ENCODE peak calls at places on chromosomes 13 and 19, in five cellular contexts. V, U, T, Q and N are unnamed samples.

GRCh38 chr13:34334984-34335661 is 517.2 kb downstream of the RFC3 start:
- DNase-seq in V (no peak), U (no peak), T (no peak), Q (peak; percentile 57), N (no peak)

GRCh38 chr13:93116809-93117208 is 109.8 kb upstream of the GPC6 start:
- DNase-seq in V (no peak), U (no peak), T (no peak), Q (no peak), N (no peak)

GRCh38 chr19:18520848-18521691 is 800 bp downstream of the ELL start:
- DNase-seq in V (peak; percentile 22), U (peak; percentile 86), T (peak; percentile 20), Q (no peak), N (peak; percentile 45)

GRCh38 chr19:58439576-58440554 is at the start of gene ZNF132:
- DNase-seq in V (no peak), U (peak; percentile 97), T (peak; percentile 98), Q (peak; percentile 99), N (peak; percentile 99)

GRCh38 chr19:18542936-18543813 is at the start of gene FKBP8:
- DNase-seq in V (peak; percentile 95), U (peak; percentile 98), T (peak; percentile 90), Q (peak; percentile 97), N (peak; percentile 94)

GRCh38 chr13:51999525-51999924 is 11.7 kb downstream of the ATP7B start:
- DNase-seq in V (no peak), U (peak; percentile 78), T (no peak), Q (no peak), N (peak; percentile 81)

GRCh38 chr19:18461471-18461870 is 23.5 kb upstream of the ISYNA1 start:
- DNase-seq in V (no peak), U (peak; percentile 73), T (no peak), Q (no peak), N (no peak)

GRCh38 chr19:49436381-49437017 is 4.8 kb downstream of the SLC17A7 start:
- DNase-seq in V (peak; percentile 32), U (peak; percentile 67), T (no peak), Q (no peak), N (no peak)

GRCh38 chr13:76846363-76846762 is 39.8 kb downstream of the KCTD12 start:
- DNase-seq in V (no peak), U (no peak), T (no peak), Q (no peak), N (no peak)

GRCh38 chr19:18287836-18288772 is 6.7 kb upstream of the JUND start:
- DNase-seq in V (no peak), U (peak; percentile 51), T (no peak), Q (no peak), N (no peak)

GRCh38 chr13:24274452-24274971 is 34.9 kb upstream of the C1QTNF9 start:
- DNase-seq in V (peak; percentile 22), U (no peak), T (peak; percentile 52), Q (no peak), N (peak; percentile 34)

GRCh38 chr13:30832845-30833332 is 73.2 kb upstream of the MEDAG start:
- DNase-seq in V (no peak), U (peak; percentile 95), T (no peak), Q (no peak), N (no peak)

GRCh38 chr19:32350492-32350891 is 5.1 kb downstream of the ZNF507 start:
- DNase-seq in V (no peak), U (no peak), T (no peak), Q (no peak), N (no peak)

GRCh38 chr19:33426621-33427475 is 53.3 kb downstream of the CEBPG start:
- DNase-seq in V (no peak), U (peak; percentile 31), T (no peak), Q (no peak), N (no peak)

GRCh38 chr13:23790591-23791170 is 98.5 kb downstream of the MIPEP start:
- DNase-seq in V (no peak), U (no peak), T (no peak), Q (no peak), N (no peak)

GRCh38 chr19:3055741-3056453 is 6.4 kb downstream of the TLE5 start:
- DNase-seq in V (no peak), U (peak; percentile 94), T (no peak), Q (no peak), N (no peak)

GRCh38 chr13:30151398-30151797 is 156.0 kb downstream of the KATNAL1 start:
- DNase-seq in V (no peak), U (no peak), T (peak; percentile 15), Q (no peak), N (no peak)

GRCh38 chr13:59452189-59452588 is 711.5 kb downstream of the DIAPH3 start:
- DNase-seq in V (no peak), U (no peak), T (no peak), Q (no peak), N (no peak)

GRCh38 chr19:19956431-19957075 is 55.8 kb downstream of the ZNF93 start:
- DNase-seq in V (no peak), U (no peak), T (no peak), Q (peak; percentile 85), N (no peak)

GRCh38 chr19:35355851-35356460 is 2.3 kb upstream of the FFAR3 start:
- DNase-seq in V (peak; percentile 2), U (no peak), T (no peak), Q (no peak), N (no peak)

GRCh38 chr13:85709072-85709471 is 90.1 kb downstream of the SLITRK6 start:
- DNase-seq in V (no peak), U (no peak), T (no peak), Q (no peak), N (no peak)

GRCh38 chr19:48400018-48400742 is 6.7 kb downstream of the GRIN2D start:
- DNase-seq in V (no peak), U (no peak), T (peak; percentile 34), Q (no peak), N (peak; percentile 62)

GRCh38 chr13:78201411-78201810 is 282.8 kb upstream of the EDNRB start:
- DNase-seq in V (no peak), U (no peak), T (no peak), Q (no peak), N (no peak)

GRCh38 chr19:46670874-46671273 is 9.9 kb upstream of the DACT3 start:
- DNase-seq in V (no peak), U (no peak), T (no peak), Q (no peak), N (no peak)

GRCh38 chr19:11137542-11138384 is 17.8 kb downstream of the SPC24 start:
- DNase-seq in V (peak; percentile 41), U (peak; percentile 89), T (peak; percentile 52), Q (peak; percentile 98), N (peak; percentile 79)

GRCh38 chr13:65638572-65639168 is 1591.5 kb downstream of the PCDH9 start:
- DNase-seq in V (no peak), U (no peak), T (no peak), Q (no peak), N (no peak)

GRCh38 chr13:30790592-30790991 is 55.2 kb downstream of the ALOX5AP start:
- DNase-seq in V (no peak), U (no peak), T (no peak), Q (no peak), N (no peak)

GRCh38 chr13:30915691-30916541 is 9.8 kb downstream of the MEDAG start:
- DNase-seq in V (no peak), U (no peak), T (no peak), Q (peak; percentile 79), N (no peak)

GRCh38 chr19:41668315-41668714 is 19.8 kb downstream of the CEACAM7 start:
- DNase-seq in V (no peak), U (no peak), T (no peak), Q (no peak), N (no peak)

GRCh38 chr13:49821216-49821820 is 28.8 kb upstream of the KPNA3 start:
- DNase-seq in V (no peak), U (no peak), T (no peak), Q (no peak), N (no peak)

GRCh38 chr13:40452741-40453665 is 213.4 kb downstream of the FOXO1 start:
- DNase-seq in V (no peak), U (no peak), T (no peak), Q (no peak), N (no peak)

GRCh38 chr19:44308011-44308410 is 3.2 kb upstream of the ZNF235 start:
- DNase-seq in V (no peak), U (no peak), T (no peak), Q (no peak), N (no peak)

GRCh38 chr13:98172570-98173405 is 4.3 kb downstream of the RNF113B start:
- DNase-seq in V (no peak), U (no peak), T (no peak), Q (no peak), N (no peak)
- H3K4me3 ChIP-seq in V (no peak overlapping the region), U (no peak overlapping the region), T (no peak overlapping the region), Q (no peak overlapping the region), N (no peak overlapping the region)

GRCh38 chr13:67740871-67741475 is 510.8 kb upstream of the PCDH9 start:
- DNase-seq in V (no peak), U (no peak), T (no peak), Q (no peak), N (no peak)

GRCh38 chr13:67735651-67736050 is 505.5 kb upstream of the PCDH9 start:
- DNase-seq in V (no peak), U (no peak), T (no peak), Q (no peak), N (no peak)

GRCh38 chr13:67742478-67742877 is 512.3 kb upstream of the PCDH9 start:
- DNase-seq in V (no peak), U (no peak), T (no peak), Q (no peak), N (no peak)

GRCh38 chr13:67736646-67737420 is 506.7 kb upstream of the PCDH9 start:
- DNase-seq in V (no peak), U (no peak), T (no peak), Q (no peak), N (no peak)
- H3K27ac ChIP-seq in V (no peak overlapping the region), U (no peak overlapping the region), T (no peak overlapping the region), Q (no peak overlapping the region), N (no peak overlapping the region)

GRCh38 chr19:13002970-13003540 is 7.8 kb downstream of the NFIX start:
- DNase-seq in V (no peak), U (no peak), T (no peak), Q (no peak), N (no peak)

GRCh38 chr19:13005253-13005652 is 10.0 kb downstream of the NFIX start:
- DNase-seq in V (no peak), U (no peak), T (no peak), Q (no peak), N (no peak)

GRCh38 chr19:13005861-13006370 is 10.6 kb downstream of the NFIX start:
- DNase-seq in V (no peak), U (peak; percentile 32), T (no peak), Q (no peak), N (no peak)

GRCh38 chr19:13002389-13002898 is 7.2 kb downstream of the NFIX start:
- DNase-seq in V (no peak), U (no peak), T (no peak), Q (no peak), N (no peak)

GRCh38 chr19:13004273-13004672 is 9.0 kb downstream of the NFIX start:
- DNase-seq in V (no peak), U (no peak), T (no peak), Q (no peak), N (no peak)
- H3K4me1 ChIP-seq in V (no peaks in the 10 kb centered on the region), U (peaks cover 20% of the 10 kb centered on the region), T (no peaks in the 10 kb centered on the region), Q (peaks cover 89% of the 10 kb centered on the region), N (peaks cover 23% of the 10 kb centered on the region)

GRCh38 chr19:40512473-40513344 is 45.9 kb downstream of the SPTBN4 start:
- DNase-seq in V (no peak), U (no peak), T (no peak), Q (no peak), N (no peak)
- H3K4me3 ChIP-seq in V (no peak overlapping the region), U (no peak overlapping the region), T (no peak overlapping the region), Q (peak overlapping the region; percentile 41), N (no peak overlapping the region)

GRCh38 chr19:15101479-15102082 is 5.6 kb upstream of the SYDE1 start:
- DNase-seq in V (peak; percentile 68), U (no peak), T (peak; percentile 35), Q (no peak), N (no peak)
- H3K27ac ChIP-seq in V (no peak overlapping the region), U (no peak overlapping the region), T (no peak overlapping the region), Q (no peak overlapping the region), N (no peak overlapping the region)